ENCODE peak calls at places on chromosomes 3 and 15, in four cellular contexts. D, T, A and L are unnamed samples.

GRCh38 chr3:171458056-171458856 is 1.9 kb downstream of the TNIK start:
- DNase-seq in D (no peak), A (peak), T (no peak), L (no peak)

GRCh38 chr3:193974591-193974990 is 161.4 kb upstream of the HES1 start:
- DNase-seq in A (no peak), T (no peak), D (no peak), L (no peak)

GRCh38 chr3:188780188-188781147 is 391.3 kb upstream of the TPRG1 start:
- DNase-seq in T (no peak), D (peak), A (no peak), L (no peak)

GRCh38 chr3:120432105-120432860 is 18.5 kb downstream of the FSTL1 start:
- DNase-seq in T (no peak), A (no peak), D (peak), L (no peak)

GRCh38 chr15:60373745-60374144 is 24.0 kb downstream of the ANXA2 start:
- DNase-seq in A (no peak), D (peak), T (no peak), L (no peak)

GRCh38 chr15:92612891-92613290 is 42.7 kb downstream of the FAM174B start:
- DNase-seq in T (no peak), A (no peak), D (no peak), L (no peak)

GRCh38 chr3:168336276-168336675 is 240.6 kb upstream of the GOLIM4 start:
- DNase-seq in A (no peak), T (no peak), D (no peak), L (no peak)

GRCh38 chr3:70728311-70728710 is 415.9 kb upstream of the MDFIC2 start:
- DNase-seq in D (peak), T (no peak), A (no peak), L (no peak)

GRCh38 chr3:118527527-118528044 is 507.1 kb downstream of the IGSF11 start:
- DNase-seq in T (no peak), A (no peak), D (no peak), L (no peak)

GRCh38 chr3:116947809-116948208 is 238.2 kb downstream of the TUSC7 start:
- DNase-seq in A (no peak), T (no peak), D (no peak), L (no peak)

GRCh38 chr3:10952525-10952924 is 40.0 kb upstream of the SLC6A1 start:
- DNase-seq in D (no peak), A (no peak), T (no peak), L (no peak)

GRCh38 chr3:17579289-17580031 is 163.0 kb downstream of the TBC1D5 start:
- DNase-seq in A (no peak), T (no peak), D (no peak), L (no peak)